ENCODE peak calls at places on chromosomes 16 and 17, in seven cellular contexts. E, J, T, Z, W, H and F are unnamed samples.

GRCh38 chr17:10606110-10606509 is 51.0 kb downstream of the MYH3 start:
- DNase-seq in E (no peak), Z (no peak), J (no peak), H (no peak), T (no peak), W (no peak), F (no peak)

GRCh38 chr16:11138026-11138768 is 117.8 kb downstream of the SOCS1 start:
- DNase-seq in Z (no peak), W (no peak), E (no peak), H (no peak), J (no peak), T (no peak), F (no peak)

GRCh38 chr17:12389421-12389820 is 276.3 kb upstream of the MYOCD start:
- DNase-seq in H (no peak), T (no peak), Z (no peak), J (no peak), W (no peak), E (no peak), F (no peak)

GRCh38 chr17:38761612-38762011 is 9.1 kb downstream of the PSMB3 start:
- DNase-seq in J (no peak), W (peak; percentile 53), H (peak; percentile 81), E (no peak), Z (no peak), T (no peak), F (peak; percentile 78)

GRCh38 chr16:85473909-85474640 is 139.0 kb upstream of the GSE1 start:
- DNase-seq in J (peak; percentile 92), T (no peak), E (no peak), H (no peak), Z (no peak), W (no peak), F (peak; percentile 48)

GRCh38 chr16:66928702-66929388 is 3.5 kb upstream of the RRAD start:
- DNase-seq in E (no peak), T (no peak), Z (no peak), W (peak; percentile 73), J (no peak), H (peak; percentile 88), F (peak; percentile 59)

GRCh38 chr17:45093444-45094110 is 32.5 kb downstream of the NMT1 start:
- DNase-seq in W (no peak), E (no peak), Z (no peak), J (no peak), H (no peak), T (no peak), F (no peak)

GRCh38 chr17:64682261-64683181 is 20.4 kb upstream of the SMURF2 start:
- DNase-seq in J (no peak), Z (no peak), H (no peak), W (no peak), E (no peak), T (no peak), F (no peak)

GRCh38 chr17:60079401-60079861 is 710 bp upstream of the HEATR6 start:
- DNase-seq in T (no peak), H (no peak), E (no peak), J (no peak), Z (no peak), W (no peak), F (no peak)